ENCODE peak calls at places on chromosome 5, in five cellular contexts. O is T-helper 2 cell, T is RWPE2, Q is bronchial epithelial cell, W is T-cell. B is an unnamed sample.

GRCh38 chr5:156971848-156972525 is 9.0 kb upstream of the TIMD4 start:
- DNase-seq in O (no peak), T (no peak), Q (no peak), W (no peak), B (no peak)

GRCh38 chr5:138491284-138491648 is 26.0 kb downstream of the EGR1 start:
- DNase-seq in O (no peak), T (no peak), Q (no peak), W (no peak), B (no peak)

GRCh38 chr5:141001466-141001853 is 35.2 kb downstream of the PCDHAC2 start:
- DNase-seq in O (no peak), T (peak; percentile 93), Q (peak; percentile 78), W (no peak), B (peak; percentile 72)

GRCh38 chr5:76104027-76104426 is 20.8 kb downstream of the SV2C start:
- DNase-seq in O (peak; percentile 48), T (no peak), Q (peak; percentile 17), W (no peak), B (peak; percentile 25)

GRCh38 chr5:5276471-5276870 is 136.3 kb downstream of the ADAMTS16 start:
- DNase-seq in O (no peak), T (no peak), Q (no peak), W (no peak), B (no peak)

GRCh38 chr5:67203701-67204074 is 7.1 kb upstream of the CD180 start:
- DNase-seq in O (no peak), T (no peak), Q (no peak), W (no peak), B (no peak)

GRCh38 chr5:175738126-175738525 is 80.3 kb downstream of the HRH2 start:
- DNase-seq in O (no peak), T (no peak), Q (no peak), W (no peak), B (no peak)

GRCh38 chr5:111245654-111246053 is 21.5 kb downstream of the CAMK4 start:
- DNase-seq in O (no peak), T (no peak), Q (no peak), W (no peak), B (no peak)

GRCh38 chr5:135236187-135236835 is 162.7 kb downstream of the MACROH2A1 start:
- DNase-seq in O (no peak), T (peak; percentile 29), Q (no peak), W (no peak), B (no peak)

GRCh38 chr5:79386679-79387078 is 127.3 kb downstream of the HOMER1 start:
- DNase-seq in O (no peak), T (no peak), Q (no peak), W (no peak), B (no peak)

GRCh38 chr5:35214051-35214450 is 16.2 kb downstream of the PRLR start:
- DNase-seq in O (no peak), T (no peak), Q (no peak), W (no peak), B (no peak)

GRCh38 chr5:71939452-71939932 is 167.8 kb upstream of the MAP1B start:
- DNase-seq in O (no peak), T (no peak), Q (no peak), W (no peak), B (no peak)

GRCh38 chr5:50966986-50967385 is 300.5 kb downstream of the PARP8 start:
- DNase-seq in O (no peak), T (no peak), Q (no peak), W (no peak), B (no peak)

GRCh38 chr5:121695307-121695706 is 156.4 kb upstream of the FTMT start:
- DNase-seq in O (no peak), T (no peak), Q (no peak), W (no peak), B (no peak)

GRCh38 chr5:176716320-176716719 is 69.0 kb downstream of the TSPAN17 start:
- DNase-seq in O (no peak), T (no peak), Q (peak; percentile 59), W (no peak), B (peak; percentile 84)

GRCh38 chr5:102561894-102562760 is 63.3 kb upstream of the SLCO6A1 start:
- DNase-seq in O (peak; percentile 10), T (no peak), Q (no peak), W (no peak), B (peak; percentile 8)

GRCh38 chr5:173762930-173763329 is 125.2 kb upstream of the CPEB4 start:
- DNase-seq in O (no peak), T (no peak), Q (no peak), W (no peak), B (no peak)

B was measured in mammary epithelial cell.